ENCODE peak calls at places on chromosomes 13 and 19, in five cellular contexts. One of them, this sample, is unnamed.

GRCh38 chr19:14072535-14073231 is at the start of gene MISP3:
- DNase-seq in pancreas: peak; percentile 94
- DNase-seq in thoracic aorta: no peak
- DNase-seq in CD8-positive, alpha-beta T cell: no peak
- DNase-seq in adrenal gland: peak; percentile 51
- DNase-seq in this sample: peak; percentile 54

GRCh38 chr19:16886305-16886880 is 2.4 kb upstream of the F2RL3 start:
- DNase-seq in adrenal gland: peak; percentile 96
- DNase-seq in thoracic aorta: no peak
- DNase-seq in pancreas: no peak
- DNase-seq in CD8-positive, alpha-beta T cell: no peak
- DNase-seq in this sample: no peak

GRCh38 chr19:34960103-34960805 is 3.8 kb downstream of the ZNF792 start:
- DNase-seq in thoracic aorta: no peak
- DNase-seq in pancreas: no peak
- DNase-seq in CD8-positive, alpha-beta T cell: no peak
- DNase-seq in adrenal gland: no peak
- DNase-seq in this sample: no peak

GRCh38 chr19:2554856-2555255 is 78.9 kb downstream of the GADD45B start:
- DNase-seq in pancreas: peak; percentile 11
- DNase-seq in adrenal gland: no peak
- DNase-seq in CD8-positive, alpha-beta T cell: no peak
- DNase-seq in thoracic aorta: no peak
- DNase-seq in this sample: no peak

GRCh38 chr19:4539697-4540581 is at the start of gene LRG1:
- DNase-seq in CD8-positive, alpha-beta T cell: no peak
- DNase-seq in thoracic aorta: no peak
- DNase-seq in adrenal gland: peak; percentile 83
- DNase-seq in pancreas: peak; percentile 93
- DNase-seq in this sample: no peak

GRCh38 chr19:16888629-16889371 is at the start of gene F2RL3:
- DNase-seq in CD8-positive, alpha-beta T cell: no peak
- DNase-seq in pancreas: peak; percentile 64
- DNase-seq in adrenal gland: peak; percentile 60
- DNase-seq in thoracic aorta: no peak
- DNase-seq in this sample: no peak

GRCh38 chr19:45507864-45508680 is 793 bp downstream of the VASP start:
- DNase-seq in pancreas: peak; percentile 80
- DNase-seq in adrenal gland: peak; percentile 49
- DNase-seq in CD8-positive, alpha-beta T cell: no peak
- DNase-seq in thoracic aorta: no peak
- DNase-seq in this sample: no peak

GRCh38 chr13:46527237-46527636 is 25.7 kb upstream of the LRCH1 start:
- DNase-seq in pancreas: no peak
- DNase-seq in CD8-positive, alpha-beta T cell: no peak
- DNase-seq in adrenal gland: no peak
- DNase-seq in thoracic aorta: no peak
- DNase-seq in this sample: no peak

GRCh38 chr13:45932172-45932571 is 80.6 kb upstream of the SIAH3 start:
- DNase-seq in CD8-positive, alpha-beta T cell: no peak
- DNase-seq in adrenal gland: no peak
- DNase-seq in thoracic aorta: no peak
- DNase-seq in pancreas: no peak
- DNase-seq in this sample: no peak

GRCh38 chr19:3549816-3550215 is 7.6 kb downstream of the MFSD12 start:
- DNase-seq in pancreas: no peak
- DNase-seq in thoracic aorta: no peak
- DNase-seq in adrenal gland: no peak
- DNase-seq in CD8-positive, alpha-beta T cell: no peak
- DNase-seq in this sample: no peak

GRCh38 chr19:12779162-12779993 is 4.0 kb upstream of the HOOK2 start:
- DNase-seq in thoracic aorta: no peak
- DNase-seq in adrenal gland: peak; percentile 81
- DNase-seq in CD8-positive, alpha-beta T cell: no peak
- DNase-seq in pancreas: no peak
- DNase-seq in this sample: peak; percentile 40

GRCh38 chr13:28568286-28568685 is 73.4 kb upstream of the FLT1 start:
- DNase-seq in thoracic aorta: no peak
- DNase-seq in pancreas: peak; percentile 93
- DNase-seq in adrenal gland: peak; percentile 60
- DNase-seq in CD8-positive, alpha-beta T cell: no peak
- DNase-seq in this sample: peak; percentile 61

GRCh38 chr13:63843766-63844699 is 2428.4 kb upstream of the PCDH20 start:
- DNase-seq in thoracic aorta: no peak
- DNase-seq in pancreas: peak; percentile 68
- DNase-seq in adrenal gland: no peak
- DNase-seq in CD8-positive, alpha-beta T cell: no peak
- DNase-seq in this sample: no peak

GRCh38 chr19:46271488-46272197 is 25.2 kb upstream of the HIF3A start:
- DNase-seq in adrenal gland: peak; percentile 22
- DNase-seq in pancreas: no peak
- DNase-seq in CD8-positive, alpha-beta T cell: no peak
- DNase-seq in thoracic aorta: no peak
- DNase-seq in this sample: no peak

GRCh38 chr13:62556973-62557372 is 1141.3 kb upstream of the PCDH20 start:
- DNase-seq in adrenal gland: no peak
- DNase-seq in pancreas: no peak
- DNase-seq in CD8-positive, alpha-beta T cell: no peak
- DNase-seq in thoracic aorta: no peak
- DNase-seq in this sample: no peak

GRCh38 chr19:11251650-11252314 is 10.5 kb downstream of the DOCK6 start:
- DNase-seq in adrenal gland: peak; percentile 34
- DNase-seq in thoracic aorta: no peak
- DNase-seq in pancreas: no peak
- DNase-seq in CD8-positive, alpha-beta T cell: no peak
- DNase-seq in this sample: no peak

GRCh38 chr19:11252665-11253355 is 9.5 kb downstream of the DOCK6 start:
- DNase-seq in CD8-positive, alpha-beta T cell: no peak
- DNase-seq in pancreas: no peak
- DNase-seq in thoracic aorta: no peak
- DNase-seq in adrenal gland: no peak
- DNase-seq in this sample: no peak

GRCh38 chr19:11256189-11256588 is 6.1 kb downstream of the DOCK6 start:
- DNase-seq in CD8-positive, alpha-beta T cell: no peak
- DNase-seq in thoracic aorta: no peak
- DNase-seq in adrenal gland: no peak
- DNase-seq in pancreas: no peak
- DNase-seq in this sample: no peak

GRCh38 chr19:11257827-11258380 is 4.4 kb downstream of the DOCK6 start:
- DNase-seq in pancreas: no peak
- DNase-seq in thoracic aorta: no peak
- DNase-seq in CD8-positive, alpha-beta T cell: no peak
- DNase-seq in adrenal gland: no peak
- DNase-seq in this sample: no peak

DNA sequence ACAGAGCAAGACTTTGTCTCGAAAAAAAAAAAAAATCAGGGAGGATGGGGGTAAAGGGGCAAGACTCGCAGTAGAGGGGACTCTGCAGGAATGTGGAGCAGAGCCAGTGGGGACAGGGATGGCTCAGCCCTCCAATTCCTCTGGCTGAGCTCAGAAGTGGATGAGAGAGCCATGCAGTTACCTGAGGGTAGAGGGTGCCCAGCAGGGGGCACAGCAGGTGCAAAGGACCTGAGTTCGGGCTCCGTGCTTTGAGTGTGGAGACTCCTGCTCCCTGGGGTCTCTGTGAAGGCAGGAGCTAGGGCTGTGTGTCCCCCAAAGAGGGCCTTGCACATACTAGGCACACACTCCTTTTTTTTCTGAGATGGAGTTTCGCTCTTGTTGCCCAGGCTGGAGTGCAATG is 7.7 kb downstream of the DOCK6 start:
- DNase-seq in thoracic aorta: no peak
- DNase-seq in adrenal gland: no peak
- DNase-seq in pancreas: no peak
- DNase-seq in CD8-positive, alpha-beta T cell: no peak
- DNase-seq in this sample: no peak
- H3K27ac ChIP-seq in thoracic aorta: no peak overlapping the region
- H3K27ac ChIP-seq in adrenal gland: no peak overlapping the region
- H3K27ac ChIP-seq in pancreas: no peak overlapping the region
- H3K27ac ChIP-seq in CD8-positive, alpha-beta T cell: no peak overlapping the region
- H3K27ac ChIP-seq in this sample: no peak overlapping the region

DNA sequence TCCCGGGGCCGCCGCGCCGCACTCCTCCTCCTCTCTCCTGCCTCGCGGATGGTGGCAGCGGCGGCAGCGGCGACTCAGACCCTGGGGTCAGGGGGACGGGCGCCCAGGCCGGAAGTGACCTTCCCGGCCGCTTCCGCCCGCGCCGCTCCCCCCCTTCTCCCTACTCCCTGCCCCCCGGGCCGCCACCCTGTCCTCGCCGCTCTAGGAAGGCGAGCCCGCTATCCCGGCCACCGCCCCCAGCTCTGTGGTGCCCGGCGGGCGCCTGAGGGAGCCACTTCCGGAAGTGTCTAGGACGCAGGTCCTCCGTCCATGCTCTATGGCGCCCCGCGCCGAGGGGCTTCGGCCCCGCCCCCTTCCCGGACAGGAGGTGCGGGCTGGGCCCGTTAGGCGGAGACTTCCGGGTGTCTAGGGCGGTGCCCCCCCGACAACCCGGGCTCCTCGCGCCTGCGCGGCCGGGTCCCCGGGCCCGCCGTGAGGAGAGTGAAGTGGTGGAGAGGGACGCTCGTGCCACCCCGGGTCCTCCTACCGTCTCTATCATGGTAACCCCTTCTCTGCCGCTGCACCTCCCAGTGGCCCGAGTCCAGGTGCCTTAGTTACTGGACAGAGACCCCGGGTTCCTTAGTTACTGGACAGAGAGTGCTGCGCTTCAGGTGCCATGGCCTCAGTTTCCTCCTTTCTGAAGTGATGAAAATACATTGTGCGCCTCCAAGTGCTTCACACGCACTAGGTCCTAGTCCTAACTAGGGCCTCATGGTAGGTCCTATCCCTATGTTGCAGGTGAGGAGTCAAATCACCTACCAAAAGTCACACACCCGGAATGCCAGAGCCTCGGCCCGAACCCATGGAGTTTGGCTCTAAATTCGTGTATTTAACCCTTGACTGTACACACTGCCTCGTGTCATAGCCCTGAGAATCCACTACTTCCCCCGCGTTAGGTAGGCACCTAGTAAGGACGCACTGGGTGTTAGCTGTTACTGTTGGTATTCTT is at the start of gene ZNF787:
- DNase-seq in adrenal gland: peak; percentile 98
- DNase-seq in thoracic aorta: peak; percentile 95
- DNase-seq in pancreas: peak; percentile 100
- DNase-seq in CD8-positive, alpha-beta T cell: peak; percentile 98
- DNase-seq in this sample: peak; percentile 99
- TF ChIP-seq CTCF in adrenal gland: no peak
- TF ChIP-seq CTCF in thoracic aorta: no peak
- TF ChIP-seq CTCF in pancreas: no peak
- TF ChIP-seq CTCF in CD8-positive, alpha-beta T cell: no peak
- TF ChIP-seq CTCF in this sample: peak; percentile 23

DNA sequence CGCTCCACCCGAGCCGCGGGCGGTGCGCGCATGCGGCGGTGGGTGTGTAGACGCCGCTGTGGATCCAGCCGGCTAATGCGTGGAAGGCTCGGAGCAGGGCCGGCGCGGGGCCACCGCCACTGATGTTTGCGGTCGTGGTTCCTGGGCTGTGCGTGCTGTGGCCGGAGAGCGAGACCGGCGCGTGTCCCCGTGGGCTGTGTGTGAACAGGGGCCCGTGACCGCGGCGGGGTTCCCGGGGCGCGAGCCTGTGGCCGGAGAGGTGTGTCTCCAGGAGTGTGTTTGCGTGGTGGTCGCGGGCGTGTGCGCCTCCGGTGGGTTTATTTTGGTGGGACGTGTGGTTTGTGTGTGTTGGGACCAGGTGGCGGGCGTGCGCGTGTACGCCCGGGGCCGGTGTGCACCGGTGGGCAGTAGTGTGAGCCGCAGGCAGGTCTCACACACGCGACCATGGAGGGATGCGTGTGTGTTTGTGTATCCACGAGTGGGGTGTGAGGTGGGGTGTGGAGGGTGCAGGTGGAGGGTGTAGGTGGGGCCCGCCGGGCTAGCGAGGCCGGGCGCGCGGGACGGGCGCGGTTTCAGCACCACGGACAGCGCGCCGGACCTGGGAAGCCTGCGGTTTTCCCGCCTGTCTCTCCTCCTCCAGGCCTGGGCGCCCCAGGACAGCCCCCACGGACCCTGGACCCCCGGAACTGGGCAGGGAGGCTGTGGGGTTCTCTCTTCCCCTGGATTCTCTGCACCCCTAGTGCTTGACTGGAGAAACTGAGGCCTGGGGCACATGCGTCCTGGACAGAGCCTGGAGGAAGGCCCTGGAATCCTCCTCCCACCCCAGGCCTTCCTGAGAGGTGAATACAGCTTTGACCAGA is 1.6 kb downstream of the HCN2 start:
- DNase-seq in thoracic aorta: no peak
- DNase-seq in pancreas: peak; percentile 77
- DNase-seq in CD8-positive, alpha-beta T cell: no peak
- DNase-seq in adrenal gland: no peak
- DNase-seq in this sample: no peak
- H3K4me3 ChIP-seq in thoracic aorta: no peak overlapping the region
- H3K4me3 ChIP-seq in pancreas: no peak overlapping the region
- H3K4me3 ChIP-seq in CD8-positive, alpha-beta T cell: no peak overlapping the region
- H3K4me3 ChIP-seq in adrenal gland: no peak overlapping the region
- H3K4me3 ChIP-seq in this sample: peak overlapping the region; percentile 53

GRCh38 chr19:17950310-17951150 is 16.4 kb upstream of the KCNN1 start:
- DNase-seq in CD8-positive, alpha-beta T cell: peak; percentile 24
- DNase-seq in adrenal gland: peak; percentile 39
- DNase-seq in pancreas: no peak
- DNase-seq in thoracic aorta: no peak
- DNase-seq in this sample: no peak
- H3K27ac ChIP-seq in CD8-positive, alpha-beta T cell: no peak overlapping the region
- H3K27ac ChIP-seq in adrenal gland: no peak overlapping the region
- H3K27ac ChIP-seq in pancreas: no peak overlapping the region
- H3K27ac ChIP-seq in thoracic aorta: no peak overlapping the region
- H3K27ac ChIP-seq in this sample: no peak overlapping the region

GRCh38 chr13:107119989-107120881 is 552.3 kb upstream of the ARGLU1 start:
- DNase-seq in pancreas: no peak
- DNase-seq in adrenal gland: no peak
- DNase-seq in thoracic aorta: no peak
- DNase-seq in CD8-positive, alpha-beta T cell: no peak
- DNase-seq in this sample: no peak

GRCh38 chr13:107124730-107125129 is 556.8 kb upstream of the ARGLU1 start:
- DNase-seq in thoracic aorta: no peak
- DNase-seq in adrenal gland: no peak
- DNase-seq in CD8-positive, alpha-beta T cell: no peak
- DNase-seq in pancreas: no peak
- DNase-seq in this sample: no peak

GRCh38 chr13:107121793-107122192 is 553.9 kb upstream of the ARGLU1 start:
- DNase-seq in pancreas: no peak
- DNase-seq in thoracic aorta: no peak
- DNase-seq in CD8-positive, alpha-beta T cell: no peak
- DNase-seq in adrenal gland: no peak
- DNase-seq in this sample: no peak

DNA sequence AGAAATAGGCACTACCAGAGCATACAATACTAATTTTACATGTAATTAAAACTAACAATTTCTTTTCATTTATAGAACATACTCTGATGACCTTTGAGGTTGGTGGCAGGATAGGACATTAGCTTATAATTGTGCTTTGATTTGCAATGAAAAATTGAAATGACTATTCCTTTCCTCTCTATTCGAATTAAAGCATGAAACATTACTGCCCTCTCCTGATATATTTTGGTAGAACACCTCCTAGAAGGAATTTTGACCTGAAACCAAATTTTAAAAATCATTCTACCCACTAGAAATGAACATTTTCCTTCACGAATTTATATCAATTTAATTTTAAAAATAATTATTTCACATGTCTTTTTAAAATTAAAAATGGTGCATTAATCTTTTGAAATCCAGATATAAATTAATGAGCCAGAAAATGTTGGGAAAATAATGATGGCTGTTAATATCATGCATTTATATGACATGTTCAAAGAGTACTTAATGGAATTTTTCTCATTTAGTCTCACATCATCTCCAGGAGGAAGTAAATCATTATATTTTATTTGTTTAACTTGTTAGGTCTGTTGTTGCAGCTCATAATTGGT is 556.3 kb upstream of the ARGLU1 start:
- DNase-seq in CD8-positive, alpha-beta T cell: no peak
- DNase-seq in thoracic aorta: no peak
- DNase-seq in adrenal gland: no peak
- DNase-seq in pancreas: no peak
- DNase-seq in this sample: no peak
- TF ChIP-seq CTCF in CD8-positive, alpha-beta T cell: no peak
- TF ChIP-seq CTCF in thoracic aorta: peak; percentile 75
- TF ChIP-seq CTCF in adrenal gland: peak; percentile 43
- TF ChIP-seq CTCF in pancreas: peak; percentile 24
- TF ChIP-seq CTCF in this sample: peak; percentile 76